ENCODE peak calls at places on chromosomes 11 and 22, in four cellular contexts. One of them, this sample, is unnamed.

GRCh38 chr11:17770048-17770652 is 35.6 kb downstream of the KCNC1 start:
- DNase-seq in ovary: no peak
- DNase-seq in breast epithelium: peak; percentile 59
- DNase-seq in GM20000: no peak
- DNase-seq in this sample: no peak

GRCh38 chr22:30747493-30747892 is 52.8 kb downstream of the OSBP2 start:
- DNase-seq in ovary: no peak
- DNase-seq in breast epithelium: no peak
- DNase-seq in GM20000: no peak
- DNase-seq in this sample: no peak

GRCh38 chr11:27705873-27706820 is 5.9 kb upstream of the BDNF start:
- DNase-seq in ovary: no peak
- DNase-seq in breast epithelium: no peak
- DNase-seq in GM20000: peak; percentile 62
- DNase-seq in this sample: no peak

GRCh38 chr11:119194811-119195210 is 9.5 kb downstream of the NHERF4 start:
- DNase-seq in ovary: no peak
- DNase-seq in breast epithelium: no peak
- DNase-seq in GM20000: no peak
- DNase-seq in this sample: no peak

GRCh38 chr22:33035276-33035863 is 22.8 kb downstream of the SYN3 start:
- DNase-seq in ovary: no peak
- DNase-seq in breast epithelium: no peak
- DNase-seq in GM20000: no peak
- DNase-seq in this sample: no peak

GRCh38 chr11:97687106-97687505 is 1297.3 kb downstream of the JRKL start:
- DNase-seq in ovary: no peak
- DNase-seq in breast epithelium: no peak
- DNase-seq in GM20000: no peak
- DNase-seq in this sample: no peak

GRCh38 chr22:48438096-48438495 is 1389.6 kb downstream of the BRD1 start:
- DNase-seq in ovary: no peak
- DNase-seq in breast epithelium: no peak
- DNase-seq in GM20000: no peak
- DNase-seq in this sample: no peak

GRCh38 chr22:22692707-22693530 is 48.5 kb downstream of the GGTLC2 start:
- DNase-seq in ovary: peak; percentile 32
- DNase-seq in breast epithelium: peak; percentile 63
- DNase-seq in GM20000: peak; percentile 24
- DNase-seq in this sample: no peak

GRCh38 chr11:35583843-35584242 is 34.4 kb upstream of the FJX1 start:
- DNase-seq in ovary: no peak
- DNase-seq in breast epithelium: no peak
- DNase-seq in GM20000: no peak
- DNase-seq in this sample: no peak

GRCh38 chr11:70915158-70915795 is 337.1 kb downstream of the SHANK2 start:
- DNase-seq in ovary: no peak
- DNase-seq in breast epithelium: peak; percentile 22
- DNase-seq in GM20000: no peak
- DNase-seq in this sample: no peak

GRCh38 chr11:102268083-102268984 is 49.0 kb upstream of the BIRC3 start:
- DNase-seq in ovary: peak; percentile 81
- DNase-seq in breast epithelium: peak; percentile 94
- DNase-seq in GM20000: peak; percentile 86
- DNase-seq in this sample: peak; percentile 89

GRCh38 chr22:39967103-39967829 is 7.1 kb downstream of the TMA7B start:
- DNase-seq in ovary: no peak
- DNase-seq in breast epithelium: no peak
- DNase-seq in GM20000: no peak
- DNase-seq in this sample: no peak

GRCh38 chr11:134861490-134862107 is 449.6 kb upstream of the B3GAT1 start:
- DNase-seq in ovary: no peak
- DNase-seq in breast epithelium: no peak
- DNase-seq in GM20000: no peak
- DNase-seq in this sample: no peak
- TF ChIP-seq CTCF in ovary: no peak
- TF ChIP-seq CTCF in breast epithelium: no peak
- TF ChIP-seq CTCF in GM20000: no peak
- TF ChIP-seq CTCF in this sample: no peak

GRCh38 chr11:29019960-29020683 is 911.9 kb downstream of the METTL15 start:
- DNase-seq in ovary: no peak
- DNase-seq in breast epithelium: no peak
- DNase-seq in GM20000: no peak
- DNase-seq in this sample: peak; percentile 41
- TF ChIP-seq CTCF in ovary: no peak
- TF ChIP-seq CTCF in breast epithelium: no peak
- TF ChIP-seq CTCF in GM20000: no peak
- TF ChIP-seq CTCF in this sample: no peak

GRCh38 chr11:55106391-55106790 is 155.6 kb upstream of the TRIM48 start:
- DNase-seq in ovary: no peak
- DNase-seq in breast epithelium: no peak
- DNase-seq in GM20000: no peak
- DNase-seq in this sample: no peak
- TF ChIP-seq CTCF in ovary: no peak
- TF ChIP-seq CTCF in breast epithelium: no peak
- TF ChIP-seq CTCF in GM20000: no peak
- TF ChIP-seq CTCF in this sample: peak; percentile 8

DNA sequence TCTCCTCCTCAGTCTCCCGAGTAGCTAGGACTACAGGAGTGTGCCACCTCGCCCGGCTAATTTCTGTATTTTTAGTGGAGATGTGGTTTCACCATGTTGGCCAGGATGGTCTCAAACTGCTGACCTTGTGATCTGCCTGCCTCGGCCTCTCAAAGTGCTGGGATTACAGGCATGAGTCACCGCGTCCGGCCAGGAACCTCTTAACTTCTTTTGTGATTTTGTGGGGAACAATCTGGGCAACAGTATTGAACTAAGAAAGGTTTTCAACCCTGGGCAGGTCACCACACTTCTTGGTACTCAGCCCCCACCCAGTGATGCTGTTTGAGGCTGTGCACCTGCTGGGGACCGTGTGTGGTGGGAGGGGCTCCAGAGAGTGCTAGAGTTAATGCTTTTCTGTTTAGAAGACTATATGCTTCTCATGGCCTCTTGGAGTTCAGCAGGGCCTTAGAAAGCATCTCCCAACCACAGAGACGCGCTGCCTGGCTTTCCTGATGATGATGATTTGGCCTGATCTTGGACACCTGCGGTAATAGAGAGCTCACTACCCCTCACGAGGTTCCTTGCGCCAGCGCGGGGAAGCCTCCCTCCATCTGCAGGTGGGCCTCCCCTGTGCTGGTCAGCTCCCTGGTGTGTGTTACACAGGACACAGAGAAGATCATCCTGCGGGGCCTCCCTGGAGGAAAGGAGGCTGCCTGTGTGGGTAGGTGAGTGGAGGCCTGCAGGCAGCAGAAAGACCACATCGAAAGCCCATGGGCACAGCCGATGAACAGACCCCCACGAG is 1.2 kb downstream of the DENND6B start:
- DNase-seq in ovary: no peak
- DNase-seq in breast epithelium: no peak
- DNase-seq in GM20000: peak; percentile 22
- DNase-seq in this sample: no peak
- TF ChIP-seq CTCF in ovary: no peak
- TF ChIP-seq CTCF in breast epithelium: no peak
- TF ChIP-seq CTCF in GM20000: no peak
- TF ChIP-seq CTCF in this sample: no peak

GRCh38 chr11:122115520-122116343 is at the start of gene BLID:
- DNase-seq in ovary: peak; percentile 45
- DNase-seq in breast epithelium: no peak
- DNase-seq in GM20000: no peak
- DNase-seq in this sample: no peak
- TF ChIP-seq CTCF in ovary: no peak
- TF ChIP-seq CTCF in breast epithelium: peak; percentile 46
- TF ChIP-seq CTCF in GM20000: peak; percentile 28
- TF ChIP-seq CTCF in this sample: peak; percentile 57

This sample was measured in foreskin keratinocyte.